ENCODE peak calls at places on chromosomes 5 and 9, in six cellular contexts. G, R, T, O, J and C are unnamed samples.
A peak's percentile ranks its signal among the peaks of the same experiment; 100 is the strongest.

GRCh38 chr5:177291735-177292134 is 11.8 kb downstream of the RAB24 start:
- DNase-seq in G (no peak), R (no peak), T (no peak), O (no peak), J (no peak), C (no peak)

GRCh38 chr9:120893585-120893857 is 16.5 kb upstream of the PHF19 start:
- DNase-seq in G (no peak), R (no peak), T (no peak), O (no peak), J (no peak), C (no peak)

GRCh38 chr9:136057236-136058151 is 37.6 kb downstream of the NACC2 start:
- DNase-seq in G (peak; percentile 53), R (no peak), T (no peak), O (no peak), J (peak; percentile 59), C (peak; percentile 69)

GRCh38 chr5:146101646-146102045 is 3.7 kb downstream of the PLAC8L1 start:
- DNase-seq in G (no peak), R (no peak), T (no peak), O (no peak), J (no peak), C (peak; percentile 65)

GRCh38 chr9:93301291-93301811 is 117.4 kb downstream of the WNK2 start:
- DNase-seq in G (peak; percentile 5), R (no peak), T (no peak), O (peak; percentile 5), J (peak; percentile 43), C (no peak)

GRCh38 chr5:138653502-138653901 is 78.3 kb upstream of the HSPA9 start:
- DNase-seq in G (no peak), R (no peak), T (no peak), O (no peak), J (no peak), C (peak; percentile 46)

GRCh38 chr5:21152611-21153010 is 1164.6 kb upstream of the CDH18 start:
- DNase-seq in G (no peak), R (no peak), T (no peak), O (no peak), J (no peak), C (no peak)

GRCh38 chr5:56356121-56356875 is 123.2 kb upstream of the ANKRD55 start:
- DNase-seq in G (no peak), R (peak; percentile 41), T (no peak), O (no peak), J (no peak), C (no peak)

GRCh38 chr5:151721087-151721646 is 34.5 kb upstream of the SPARC start:
- DNase-seq in G (no peak), R (no peak), T (peak; percentile 95), O (no peak), J (no peak), C (no peak)

GRCh38 chr5:120091376-120091948 is 372.6 kb upstream of the PRR16 start:
- DNase-seq in G (no peak), R (no peak), T (no peak), O (no peak), J (no peak), C (no peak)

GRCh38 chr9:120931278-120932085 is 4.9 kb upstream of the TRAF1 start:
- DNase-seq in G (no peak), R (no peak), T (peak; percentile 93), O (no peak), J (no peak), C (no peak)

GRCh38 chr5:143554194-143554717 is 150.8 kb upstream of the NR3C1 start:
- DNase-seq in G (no peak), R (no peak), T (no peak), O (no peak), J (no peak), C (no peak)

GRCh38 chr5:140108093-140109049 is 5.5 kb upstream of the PURA start:
- DNase-seq in G (peak; percentile 45), R (no peak), T (no peak), O (no peak), J (peak; percentile 60), C (peak; percentile 61)
- TF ChIP-seq CREB1 in G (no peak), R (no peak), T (no peak), O (no peak), J (no peak), C (no peak)

GRCh38 chr9:8800196-8800595 is 1000.6 kb upstream of the DMAC1 start:
- DNase-seq in G (no peak), R (no peak), T (no peak), O (no peak), J (no peak), C (no peak)

GRCh38 chr9:8806150-8806549 is 1006.6 kb upstream of the DMAC1 start:
- DNase-seq in G (no peak), R (no peak), T (no peak), O (no peak), J (no peak), C (no peak)

GRCh38 chr9:8799231-8800014 is 999.8 kb upstream of the DMAC1 start:
- DNase-seq in G (no peak), R (no peak), T (no peak), O (no peak), J (no peak), C (peak; percentile 30)

GRCh38 chr9:8804618-8805017 is 1005.0 kb upstream of the DMAC1 start:
- DNase-seq in G (no peak), R (no peak), T (no peak), O (no peak), J (no peak), C (no peak)

GRCh38 chr9:8802242-8802641 is 1002.7 kb upstream of the DMAC1 start:
- DNase-seq in G (no peak), R (no peak), T (no peak), O (no peak), J (no peak), C (no peak)
- TF ChIP-seq CREB1 in G (no peak), R (no peak), T (no peak), O (no peak), J (no peak), C (no peak)

GRCh38 chr5:110008131-110008530 is 318.4 kb downstream of the MAN2A1 start:
- DNase-seq in G (no peak), R (no peak), T (no peak), O (no peak), J (no peak), C (no peak)
- TF ChIP-seq CREB1 in G (no peak), R (no peak), T (no peak), O (no peak), J (no peak), C (no peak)

DNA sequence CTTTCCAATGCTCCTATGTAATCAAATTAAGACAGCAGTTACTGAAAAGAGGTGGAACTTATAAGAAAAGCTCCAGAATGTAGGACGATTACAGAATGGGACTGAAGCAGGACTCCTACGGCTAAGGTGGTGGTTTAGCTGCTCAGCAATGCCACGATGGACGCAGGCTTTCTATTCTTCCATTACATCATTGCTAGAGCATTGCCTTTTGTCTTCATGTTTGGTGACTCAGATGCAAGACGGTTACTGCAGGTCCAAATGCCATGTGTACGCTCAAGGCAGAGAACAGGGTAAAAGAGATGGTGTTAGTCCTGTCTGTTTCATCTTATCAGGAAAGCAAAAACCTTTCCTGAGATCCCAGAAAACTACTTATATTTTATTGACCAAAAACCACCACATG is 255.1 kb downstream of the ZSWIM6 start:
- DNase-seq in G (no peak), R (no peak), T (no peak), O (no peak), J (no peak), C (no peak)
- TF ChIP-seq CREB1 in G (no peak), R (no peak), T (no peak), O (no peak), J (no peak), C (no peak)